ENCODE peak calls at places on chromosomes 6 and 20, in ten cellular contexts. Z, L, C, S, F, T, B, I, Y and A are unnamed samples. For H3K27me3, the result is how much of the 10 kb centered on the place peaks cover.

GRCh38 chr6:116060572-116061283 is at the start of gene FRK:
- DNase-seq in Z (no peak), L (peak), C (no peak), S (no peak), F (peak), T (peak), B (no peak), I (no peak), Y (no peak), A (peak)

GRCh38 chr6:99613705-99614429 is 7.2 kb downstream of the PRDM13 start:
- DNase-seq in Z (no peak), L (no peak), C (no peak), S (no peak), F (peak), T (no peak), B (no peak), I (no peak), Y (no peak), A (peak)

GRCh38 chr20:47951521-47951951 is 166.3 kb upstream of the SULF2 start:
- DNase-seq in Z (no peak), L (no peak), C (no peak), S (no peak), F (no peak), T (no peak), B (no peak), I (no peak), Y (no peak), A (peak)

GRCh38 chr6:75302280-75302679 is 17.7 kb upstream of the TMEM30A start:
- DNase-seq in Z (no peak), L (no peak), C (no peak), S (no peak), F (no peak), T (no peak), B (no peak), I (no peak), Y (no peak), A (no peak)

GRCh38 chr6:10733863-10734262 is 11.0 kb downstream of the TMEM14C start:
- DNase-seq in Z (no peak), L (no peak), C (no peak), S (no peak), F (no peak), T (no peak), B (no peak), I (no peak), Y (no peak), A (no peak)

GRCh38 chr20:50019466-50020256 is 36.9 kb downstream of the SNAI1 start:
- DNase-seq in Z (peak), L (no peak), C (no peak), S (no peak), F (no peak), T (no peak), B (no peak), I (peak), Y (no peak), A (no peak)

GRCh38 chr6:403659-404655 is 12.4 kb downstream of the IRF4 start:
- DNase-seq in Z (no peak), L (no peak), C (no peak), S (no peak), F (no peak), T (no peak), B (no peak), I (no peak), Y (no peak), A (no peak)

GRCh38 chr20:44039741-44040140 is 125.1 kb downstream of the TOX2 start:
- DNase-seq in Z (no peak), L (no peak), C (no peak), S (no peak), F (no peak), T (no peak), B (no peak), I (no peak), Y (no peak), A (no peak)

GRCh38 chr6:134351615-134352474 is 33.9 kb upstream of the SGK1 start:
- DNase-seq in Z (no peak), L (no peak), C (no peak), S (no peak), F (peak), T (no peak), B (no peak), I (no peak), Y (no peak), A (no peak)

GRCh38 chr6:137856138-137856898 is 10.7 kb upstream of the TNFAIP3 start:
- DNase-seq in Z (no peak), L (no peak), C (no peak), S (no peak), F (no peak), T (no peak), B (no peak), I (no peak), Y (no peak), A (no peak)

GRCh38 chr6:161626132-161626676 is 352.3 kb upstream of the AGPAT4 start:
- DNase-seq in Z (no peak), L (no peak), C (no peak), S (no peak), F (no peak), T (no peak), B (no peak), I (no peak), Y (no peak), A (no peak)
- H3K27me3 ChIP-seq in Z (under half), L (under half), C (under half), S (under half), F (under half), T (under half), B (under half), I (under half), Y (under half), A (under half)

GRCh38 chr6:21186479-21187055 is 407.0 kb upstream of the SOX4 start:
- DNase-seq in Z (no peak), L (no peak), C (no peak), S (no peak), F (no peak), T (no peak), B (no peak), I (no peak), Y (no peak), A (no peak)
- H3K4me3 ChIP-seq in Z (no peak), L (no peak), C (no peak), S (no peak), F (no peak), T (no peak), B (no peak), I (no peak), Y (no peak), A (no peak)

GRCh38 chr6:33800248-33800647 is 3.6 kb downstream of the MLN start:
- DNase-seq in Z (no peak), L (no peak), C (no peak), S (no peak), F (no peak), T (no peak), B (no peak), I (no peak), Y (no peak), A (no peak)
- H3K27me3 ChIP-seq in Z (under half), L (under half), C (under half), S (under half), F (half or more), T (under half), B (under half), I (half or more), Y (under half), A (under half)

GRCh38 chr6:130369821-130370220 is 4.0 kb downstream of the TMEM200A start:
- DNase-seq in Z (no peak), L (no peak), C (no peak), S (no peak), F (no peak), T (no peak), B (no peak), I (no peak), Y (no peak), A (no peak)
- H3K4me3 ChIP-seq in Z (no peak), L (no peak), C (no peak), S (no peak), F (no peak), T (no peak), B (no peak), I (no peak), Y (no peak), A (no peak)